ENCODE peak calls at places on chromosomes 6 and 20, in six cellular contexts. One of them, this sample, is unnamed.

GRCh38 chr20:2602046-2602735 is 50.2 kb upstream of the NOP56 start:
- DNase-seq in midbrain: no peak
- DNase-seq in Calu3: peak; percentile 2
- DNase-seq in right cardiac atrium: no peak
- DNase-seq in CD4-positive, alpha-beta T cell: no peak
- DNase-seq in non-pigmented ciliary epithelial cell: no peak
- DNase-seq in this sample: no peak

GRCh38 chr6:48957781-48958180 is 505.3 kb downstream of the MMUT start:
- DNase-seq in Calu3: no peak
- DNase-seq in right cardiac atrium: no peak
- DNase-seq in non-pigmented ciliary epithelial cell: no peak
- DNase-seq in CD4-positive, alpha-beta T cell: no peak
- DNase-seq in midbrain: no peak
- DNase-seq in this sample: no peak

GRCh38 chr6:162917506-162917905 is 189.7 kb downstream of the PACRG start:
- DNase-seq in midbrain: no peak
- DNase-seq in CD4-positive, alpha-beta T cell: no peak
- DNase-seq in non-pigmented ciliary epithelial cell: peak; percentile 23
- DNase-seq in Calu3: no peak
- DNase-seq in right cardiac atrium: no peak
- DNase-seq in this sample: peak; percentile 9

GRCh38 chr6:154989457-154989856 is 5.7 kb upstream of the TIAM2 start:
- DNase-seq in Calu3: no peak
- DNase-seq in CD4-positive, alpha-beta T cell: no peak
- DNase-seq in midbrain: peak; percentile 15
- DNase-seq in right cardiac atrium: no peak
- DNase-seq in non-pigmented ciliary epithelial cell: no peak
- DNase-seq in this sample: no peak

GRCh38 chr6:75326557-75327258 is 42.1 kb upstream of the TMEM30A start:
- DNase-seq in Calu3: no peak
- DNase-seq in midbrain: no peak
- DNase-seq in right cardiac atrium: no peak
- DNase-seq in non-pigmented ciliary epithelial cell: no peak
- DNase-seq in CD4-positive, alpha-beta T cell: no peak
- DNase-seq in this sample: no peak

GRCh38 chr6:117329926-117330325 is 64.6 kb downstream of the VGLL2 start:
- DNase-seq in non-pigmented ciliary epithelial cell: no peak
- DNase-seq in CD4-positive, alpha-beta T cell: no peak
- DNase-seq in midbrain: no peak
- DNase-seq in right cardiac atrium: peak; percentile 12
- DNase-seq in Calu3: no peak
- DNase-seq in this sample: no peak

GRCh38 chr6:127451388-127451787 is 7.8 kb downstream of the KIAA0408 start:
- DNase-seq in CD4-positive, alpha-beta T cell: no peak
- DNase-seq in midbrain: no peak
- DNase-seq in right cardiac atrium: no peak
- DNase-seq in non-pigmented ciliary epithelial cell: no peak
- DNase-seq in Calu3: no peak
- DNase-seq in this sample: no peak

GRCh38 chr6:132167966-132168365 is 216.8 kb upstream of the CCN2 start:
- DNase-seq in right cardiac atrium: no peak
- DNase-seq in CD4-positive, alpha-beta T cell: no peak
- DNase-seq in non-pigmented ciliary epithelial cell: no peak
- DNase-seq in midbrain: no peak
- DNase-seq in Calu3: peak; percentile 47
- DNase-seq in this sample: no peak

GRCh38 chr20:3172126-3172932 is 1.0 kb downstream of the LZTS3 start:
- DNase-seq in midbrain: no peak
- DNase-seq in non-pigmented ciliary epithelial cell: no peak
- DNase-seq in right cardiac atrium: no peak
- DNase-seq in CD4-positive, alpha-beta T cell: no peak
- DNase-seq in Calu3: no peak
- DNase-seq in this sample: no peak

GRCh38 chr6:127397729-127398609 is 54.6 kb upstream of the ECHDC1 start:
- DNase-seq in Calu3: no peak
- DNase-seq in right cardiac atrium: no peak
- DNase-seq in non-pigmented ciliary epithelial cell: no peak
- DNase-seq in midbrain: no peak
- DNase-seq in CD4-positive, alpha-beta T cell: no peak
- DNase-seq in this sample: no peak

GRCh38 chr6:40932953-40933352 is 106.1 kb downstream of the UNC5CL start:
- DNase-seq in Calu3: no peak
- DNase-seq in midbrain: no peak
- DNase-seq in non-pigmented ciliary epithelial cell: no peak
- DNase-seq in right cardiac atrium: no peak
- DNase-seq in CD4-positive, alpha-beta T cell: no peak
- DNase-seq in this sample: no peak

GRCh38 chr6:74606488-74607135 is 599.2 kb downstream of the COL12A1 start:
- DNase-seq in Calu3: peak; percentile 4
- DNase-seq in right cardiac atrium: no peak
- DNase-seq in CD4-positive, alpha-beta T cell: no peak
- DNase-seq in non-pigmented ciliary epithelial cell: peak; percentile 97
- DNase-seq in midbrain: no peak
- DNase-seq in this sample: no peak

GRCh38 chr6:17269840-17270239 is 11.3 kb upstream of the RBM24 start:
- DNase-seq in midbrain: no peak
- DNase-seq in Calu3: no peak
- DNase-seq in CD4-positive, alpha-beta T cell: no peak
- DNase-seq in right cardiac atrium: no peak
- DNase-seq in non-pigmented ciliary epithelial cell: no peak
- DNase-seq in this sample: no peak

This sample was measured in putamen.